ENCODE peak calls at places on chromosomes 16 and 17, in nine cellular contexts. Q, S, X, G, M, I, O, H and T are unnamed samples.

GRCh38 chr16:9091867-9092281 is 430 bp downstream of the HAPSTR1 start:
- DNase-seq in Q (no peak), S (peak), X (no peak), G (peak), M (peak), I (peak), O (no peak), H (peak), T (no peak)

GRCh38 chr17:44323359-44324091 is 1.1 kb downstream of the SLC25A39 start:
- DNase-seq in Q (no peak), S (no peak), X (no peak), G (peak), M (no peak), I (peak), O (no peak), H (no peak), T (no peak)

GRCh38 chr17:280901-281300 is 71.7 kb downstream of the RPH3AL start:
- DNase-seq in Q (no peak), S (no peak), X (no peak), G (no peak), M (peak), I (no peak), O (no peak), H (no peak), T (no peak)

GRCh38 chr17:37752482-37752881 is 7.6 kb upstream of the HNF1B start:
- DNase-seq in Q (no peak), S (no peak), X (peak), G (no peak), M (no peak), I (peak), O (no peak), H (peak), T (no peak)

GRCh38 chr17:40832840-40833239 is 10.4 kb upstream of the KRT10 start:
- DNase-seq in Q (no peak), S (no peak), X (no peak), G (no peak), M (no peak), I (no peak), O (no peak), H (no peak), T (no peak)

GRCh38 chr17:7703584-7704574 is 1.1 kb upstream of the EFNB3 start:
- DNase-seq in Q (no peak), S (peak), X (peak), G (no peak), M (no peak), I (peak), O (peak), H (peak), T (peak)

GRCh38 chr17:79729761-79730160 is 982 bp upstream of the ENPP7 start:
- DNase-seq in Q (no peak), S (no peak), X (no peak), G (no peak), M (no peak), I (no peak), O (no peak), H (no peak), T (no peak)

GRCh38 chr17:38418069-38418692 is 10.1 kb upstream of the ARHGAP23 start:
- DNase-seq in Q (no peak), S (no peak), X (no peak), G (no peak), M (no peak), I (no peak), O (no peak), H (no peak), T (no peak)

GRCh38 chr17:76071497-76072148 is 694 bp downstream of the SRP68 start:
- DNase-seq in Q (no peak), S (no peak), X (no peak), G (no peak), M (no peak), I (no peak), O (no peak), H (no peak), T (no peak)